ENCODE peak calls at places on chromosomes 1 and 21, in four cellular contexts. B, I, L and P are unnamed samples.

GRCh38 chr1:194568610-194569009 is 1382.2 kb upstream of the B3GALT2 start:
- DNase-seq in I (no peak), L (no peak), B (peak; percentile 11), P (no peak)

GRCh38 chr1:21638531-21639341 is 30.4 kb downstream of the RAP1GAP start:
- DNase-seq in L (peak; percentile 66), I (no peak), B (no peak), P (no peak)

GRCh38 chr21:26756491-26757159 is 88.6 kb downstream of the ADAMTS1 start:
- DNase-seq in I (no peak), L (no peak), B (no peak), P (no peak)

GRCh38 chr1:7722670-7723012 is 48.5 kb upstream of the VAMP3 start:
- DNase-seq in B (no peak), I (no peak), L (no peak), P (no peak)

GRCh38 chr1:24318238-24318987 is 744 bp upstream of the GRHL3 start:
- DNase-seq in I (no peak), L (no peak), B (no peak), P (no peak)

GRCh38 chr1:177620636-177621190 is 349.1 kb downstream of the SEC16B start:
- DNase-seq in B (no peak), L (no peak), I (no peak), P (no peak)

GRCh38 chr1:53825306-53825705 is 12.8 kb downstream of the NDC1 start:
- DNase-seq in L (no peak), B (no peak), I (no peak), P (no peak)

GRCh38 chr1:94825936-94826335 is 5.8 kb downstream of the SLC44A3 start:
- DNase-seq in I (no peak), B (no peak), L (no peak), P (no peak)

GRCh38 chr21:26795866-26796329 is 49.3 kb downstream of the ADAMTS1 start:
- DNase-seq in B (peak; percentile 14), I (no peak), L (no peak), P (no peak)

GRCh38 chr1:2213576-2214505 is 14.3 kb upstream of the SKI start:
- DNase-seq in L (no peak), I (no peak), B (no peak), P (no peak)

GRCh38 chr1:241902376-241903067 is 54.5 kb downstream of the EXO1 start:
- DNase-seq in L (no peak), B (no peak), I (no peak), P (no peak)

GRCh38 chr1:100736324-100736723 is 16.8 kb downstream of the VCAM1 start:
- DNase-seq in L (no peak), I (no peak), B (no peak), P (no peak)

GRCh38 chr1:111234866-111235265 is 7.4 kb downstream of the CHI3L2 start:
- DNase-seq in I (no peak), B (no peak), L (no peak), P (no peak)

GRCh38 chr1:243620096-243620495 is 229.9 kb downstream of the AKT3 start:
- DNase-seq in B (no peak), I (no peak), L (no peak), P (no peak)

GRCh38 chr1:167401260-167401873 is 117.0 kb downstream of the CD247 start:
- DNase-seq in I (peak; percentile 57), L (peak; percentile 5), B (peak; percentile 64), P (peak; percentile 46)

GRCh38 chr21:39675595-39675994 is 62.9 kb downstream of the B3GALT5 start:
- DNase-seq in B (no peak), L (no peak), I (no peak), P (no peak)

GRCh38 chr1:214636436-214636835 is 33.4 kb downstream of the CENPF start:
- DNase-seq in I (no peak), L (no peak), B (no peak), P (no peak)

GRCh38 chr1:207962716-207963428 is 51.9 kb upstream of the CD34 start:
- DNase-seq in I (peak; percentile 26), B (no peak), L (no peak), P (no peak)

GRCh38 chr1:22662318-22662717 is 9.3 kb downstream of the C1QB start:
- DNase-seq in B (peak; percentile 79), I (no peak), L (no peak), P (no peak)

GRCh38 chr1:53982034-53982761 is 35.8 kb downstream of the LDLRAD1 start:
- DNase-seq in L (no peak), B (peak; percentile 76), I (no peak), P (no peak)

GRCh38 chr1:202811296-202812175 is 782 bp downstream of the PCAT6 start:
- DNase-seq in L (no peak), I (peak; percentile 44), B (no peak), P (peak; percentile 57)

GRCh38 chr21:16291296-16291695 is 561.5 kb downstream of the USP25 start:
- DNase-seq in B (no peak), L (no peak), I (no peak), P (no peak)

GRCh38 chr1:205783904-205784303 is 8.6 kb upstream of the RAB29 start:
- DNase-seq in I (no peak), B (peak; percentile 23), L (no peak), P (no peak)

GRCh38 chr1:60670313-60670712 is 412.0 kb upstream of the NFIA start:
- DNase-seq in I (no peak), B (no peak), L (no peak), P (no peak)

GRCh38 chr1:67316180-67316902 is 8.7 kb downstream of the IL12RB2 start:
- DNase-seq in L (no peak), B (no peak), I (no peak), P (no peak)

GRCh38 chr1:154961497-154962237 is at the start of gene PYGO2:
- DNase-seq in B (peak; percentile 91), L (no peak), I (peak; percentile 76), P (peak; percentile 88)

GRCh38 chr1:19305880-19306279 is 6.1 kb downstream of the AKR7A2 start:
- DNase-seq in L (no peak), B (no peak), I (no peak), P (no peak)

GRCh38 chr1:143661418-143662120 is 310.2 kb downstream of the FAM72C start:
- DNase-seq in I (no peak), L (no peak), B (no peak), P (no peak)

GRCh38 chr1:10152709-10153284 is 57.6 kb upstream of the KIF1B start:
- DNase-seq in B (peak; percentile 58), L (no peak), I (no peak), P (peak; percentile 54)

GRCh38 chr1:119007343-119007671 is 19.2 kb upstream of the TBX15 start:
- DNase-seq in B (peak; percentile 15), I (no peak), L (no peak), P (no peak)

GRCh38 chr21:28150021-28150420 is 842.7 kb downstream of the LTN1 start:
- DNase-seq in L (no peak), I (no peak), B (no peak), P (no peak)

GRCh38 chr1:186985889-186986491 is 157.2 kb downstream of the PLA2G4A start:
- DNase-seq in I (no peak), L (no peak), B (peak; percentile 64), P (peak; percentile 38)

GRCh38 chr1:150272379-150272840 is at the start of gene C1orf54:
- DNase-seq in I (no peak), B (peak; percentile 84), L (no peak), P (no peak)

DNA sequence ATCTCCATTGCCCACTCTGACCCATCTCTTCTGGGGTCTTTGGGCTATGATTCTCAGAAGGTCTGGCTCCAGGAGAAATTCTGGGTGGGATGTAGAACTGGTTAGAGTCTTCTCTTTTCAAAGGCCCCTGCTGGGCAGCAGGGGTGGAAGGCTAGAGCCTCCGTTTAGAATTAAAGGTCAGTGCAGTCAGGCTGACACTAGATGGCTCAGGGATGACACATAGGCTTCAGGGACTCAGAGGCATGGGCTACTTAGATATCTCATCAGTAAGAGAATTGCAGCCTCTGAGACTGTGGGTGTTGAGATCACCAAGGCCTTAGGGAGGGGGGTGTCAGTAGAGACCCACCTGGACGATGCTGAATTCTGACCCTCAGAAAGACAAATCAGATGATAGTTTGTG is 12.6 kb upstream of the PPM1J start:
- DNase-seq in B (no peak), L (no peak), I (no peak), P (no peak)
- TF ChIP-seq CTCF in B (no peak), L (peak; percentile 39), I (no peak), P (no peak)

GRCh38 chr21:45282283-45283018 is 5.2 kb downstream of the POFUT2 start:
- DNase-seq in B (no peak), I (peak; percentile 4), L (no peak), P (no peak)
- TF ChIP-seq CTCF in B (no peak), I (no peak), L (no peak), P (no peak)

GRCh38 chr1:5640845-5641244 is 351.4 kb downstream of the NPHP4 start:
- DNase-seq in I (no peak), B (peak; percentile 39), L (no peak), P (no peak)
- TF ChIP-seq CTCF in I (no peak), B (peak; percentile 48), L (peak; percentile 53), P (no peak)

GRCh38 chr21:42654179-42654912 is 925 bp downstream of the PDE9A start:
- DNase-seq in I (no peak), B (peak; percentile 88), L (no peak), P (peak; percentile 55)
- TF ChIP-seq CTCF in I (no peak), B (peak; percentile 49), L (no peak), P (no peak)

GRCh38 chr1:85550784-85551516 is 29.6 kb upstream of the CCN1 start:
- DNase-seq in B (no peak), L (no peak), I (no peak), P (no peak)
- TF ChIP-seq CTCF in B (no peak), L (no peak), I (no peak), P (no peak)

GRCh38 chr1:3610823-3611169 is 512 bp downstream of the MEGF6 start:
- DNase-seq in L (no peak), I (no peak), B (no peak), P (no peak)

GRCh38 chr1:3611170-3612019 is at the start of gene MEGF6:
- DNase-seq in L (no peak), B (peak; percentile 98), I (peak; percentile 74), P (no peak)

GRCh38 chr1:3610165-3610822 is 1.0 kb downstream of the MEGF6 start:
- DNase-seq in L (no peak), I (no peak), B (peak; percentile 51), P (no peak)

GRCh38 chr1:3609769-3610157 is 1.5 kb downstream of the MEGF6 start:
- DNase-seq in L (no peak), B (peak; percentile 66), I (no peak), P (no peak)

DNA sequence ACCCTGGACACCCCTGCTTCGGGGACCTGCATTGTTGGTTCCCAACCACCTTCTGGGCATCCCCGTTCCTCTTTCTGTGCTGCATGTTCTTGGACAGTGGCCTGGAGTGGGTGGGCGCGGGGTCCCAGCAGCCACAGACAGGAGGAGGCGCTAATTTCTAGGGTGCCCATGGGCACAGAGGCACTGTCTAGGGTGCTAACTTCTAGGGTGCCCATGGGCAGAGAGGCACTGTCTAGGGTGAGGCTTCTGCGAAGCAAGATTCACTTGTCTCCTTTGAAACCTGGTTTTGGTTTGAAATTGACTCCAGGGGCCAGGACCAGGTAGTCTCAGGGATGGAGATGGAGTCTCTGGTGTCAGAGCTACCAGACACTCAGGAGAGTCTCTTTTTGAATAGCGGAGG is 815 bp upstream of the MEGF6 start:
- DNase-seq in B (no peak), I (no peak), L (no peak), P (no peak)
- TF ChIP-seq CTCF in B (no peak), I (no peak), L (no peak), P (no peak)